ENCODE peak calls at places on chromosomes 6 and 20, in seven cellular contexts. K is SJCRH30; Q is skeletal muscle cell; F is NCI-H1417; P is AG08396; J is CD8-positive, alpha-beta memory T cell; R is ecto neural progenitor cell. O is an unnamed sample.

GRCh38 chr6:9007062-9007461 is 571.7 kb upstream of the SLC35B3 start:
- DNase-seq in Q (no peak), F (no peak), J (no peak), R (no peak), K (no peak), P (no peak), O (no peak)

GRCh38 chr20:1894951-1895673 is at the start of gene SIRPA:
- DNase-seq in F (peak; percentile 86), J (no peak), R (peak; percentile 76), Q (peak; percentile 29), P (peak; percentile 95), K (peak; percentile 55), O (peak; percentile 21)

GRCh38 chr20:8433286-8433685 is 301.2 kb downstream of the PLCB1 start:
- DNase-seq in K (no peak), F (no peak), P (no peak), J (no peak), R (no peak), Q (no peak), O (no peak)

GRCh38 chr6:13526339-13526717 is 38.9 kb upstream of the GFOD1 start:
- DNase-seq in R (no peak), J (no peak), F (no peak), K (no peak), Q (no peak), P (no peak), O (no peak)

GRCh38 chr20:14406495-14406894 is 69.1 kb upstream of the FLRT3 start:
- DNase-seq in K (peak; percentile 16), R (no peak), F (no peak), J (no peak), P (no peak), Q (peak; percentile 2), O (no peak)

GRCh38 chr20:54002741-54003140 is 67.7 kb downstream of the BCAS1 start:
- DNase-seq in F (no peak), Q (no peak), P (no peak), K (no peak), R (no peak), J (no peak), O (no peak)

GRCh38 chr6:90403489-90404381 is 107.1 kb upstream of the BACH2 start:
- DNase-seq in F (no peak), P (peak; percentile 7), Q (peak; percentile 78), R (no peak), J (no peak), K (peak; percentile 90), O (peak; percentile 75)

GRCh38 chr20:49344975-49345374 is 67.1 kb upstream of the ZNFX1 start:
- DNase-seq in J (no peak), K (peak; percentile 88), R (no peak), F (no peak), Q (peak; percentile 70), P (peak; percentile 91), O (peak; percentile 54)

GRCh38 chr20:61314326-61315010 is 62.4 kb downstream of the CDH4 start:
- DNase-seq in R (no peak), F (no peak), P (no peak), Q (no peak), K (no peak), J (no peak), O (no peak)

GRCh38 chr20:9332783-9333482 is 181.5 kb upstream of the LAMP5 start:
- DNase-seq in P (no peak), K (peak; percentile 23), Q (no peak), R (no peak), F (peak; percentile 24), J (no peak), O (no peak)

GRCh38 chr6:137882225-137882961 is 15.3 kb downstream of the TNFAIP3 start:
- DNase-seq in P (no peak), F (no peak), J (no peak), R (no peak), Q (no peak), K (no peak), O (no peak)

GRCh38 chr6:41578714-41579610 is 32.8 kb downstream of the FOXP4 start:
- DNase-seq in Q (no peak), F (peak; percentile 66), J (no peak), K (peak; percentile 64), R (peak; percentile 88), P (peak; percentile 56), O (no peak)

GRCh38 chr6:89984926-89985743 is 90.9 kb downstream of the GJA10 start:
- DNase-seq in R (peak; percentile 65), J (no peak), F (no peak), K (peak; percentile 96), Q (peak; percentile 83), P (peak; percentile 27), O (no peak)

GRCh38 chr6:82363368-82364086 is at the start of gene TPBG:
- DNase-seq in J (peak; percentile 29), Q (peak; percentile 54), R (peak; percentile 90), F (peak; percentile 30), P (peak; percentile 82), K (peak; percentile 82), O (no peak)

GRCh38 chr20:35992713-35993335 is 24.4 kb downstream of the CNBD2 start:
- DNase-seq in F (peak; percentile 51), P (peak; percentile 86), K (peak; percentile 89), R (peak; percentile 64), J (peak; percentile 12), Q (no peak), O (no peak)

GRCh38 chr6:15401769-15402250 is 155.9 kb downstream of the JARID2 start:
- DNase-seq in R (no peak), F (no peak), P (no peak), K (no peak), Q (no peak), J (no peak), O (peak; percentile 56)

GRCh38 chr20:58875541-58876134 is 23.1 kb downstream of the GNAS start:
- DNase-seq in R (no peak), K (no peak), P (no peak), J (no peak), F (no peak), Q (no peak), O (no peak)

GRCh38 chr20:55116598-55116997 is 641.2 kb downstream of the DOK5 start:
- DNase-seq in P (no peak), Q (no peak), F (no peak), R (no peak), J (no peak), K (no peak), O (no peak)

GRCh38 chr6:29760328-29760727 is 37.1 kb downstream of the HLA-F start:
- DNase-seq in K (no peak), P (no peak), Q (no peak), J (no peak), R (peak; percentile 28), F (no peak), O (no peak)

GRCh38 chr6:343960-344815 is 47.4 kb upstream of the IRF4 start:
- DNase-seq in Q (no peak), R (no peak), K (no peak), J (no peak), F (no peak), P (no peak), O (no peak)

GRCh38 chr6:16060039-16060438 is 68.8 kb upstream of the MYLIP start:
- DNase-seq in Q (no peak), R (no peak), P (no peak), F (peak; percentile 26), J (no peak), K (peak; percentile 26), O (no peak)

GRCh38 chr6:7216941-7217621 is 95.9 kb downstream of the SSR1 start:
- DNase-seq in J (no peak), K (peak; percentile 94), R (peak; percentile 79), P (no peak), F (no peak), Q (peak; percentile 45), O (peak; percentile 25)

GRCh38 chr6:21101694-21102093 is 491.9 kb upstream of the SOX4 start:
- DNase-seq in K (no peak), Q (no peak), R (no peak), P (no peak), J (no peak), F (no peak), O (no peak)

GRCh38 chr6:42354707-42355106 is 97.0 kb downstream of the TRERF1 start:
- DNase-seq in R (no peak), J (no peak), P (no peak), Q (no peak), K (no peak), F (no peak), O (no peak)

GRCh38 chr20:40960101-40960500 is 68.5 kb upstream of the TOP1 start:
- DNase-seq in K (no peak), R (peak; percentile 18), F (no peak), Q (no peak), P (no peak), J (no peak), O (no peak)

GRCh38 chr20:25540273-25540672 is 45.1 kb downstream of the NINL start:
- DNase-seq in J (no peak), F (no peak), K (no peak), R (no peak), Q (no peak), P (peak; percentile 62), O (no peak)

GRCh38 chr20:50563133-50563944 is 53.2 kb downstream of the PTPN1 start:
- DNase-seq in R (no peak), Q (no peak), P (no peak), K (no peak), J (no peak), F (no peak), O (no peak)

GRCh38 chr6:47809863-47810262 is 28.0 kb downstream of the OPN5 start:
- DNase-seq in P (no peak), Q (no peak), J (no peak), F (no peak), K (no peak), R (no peak), O (no peak)

GRCh38 chr6:90121982-90122381 is 174.7 kb downstream of the BACH2 start:
- DNase-seq in R (no peak), K (no peak), J (no peak), Q (no peak), P (no peak), F (no peak), O (no peak)

GRCh38 chr20:62376112-62377063 is 9.3 kb upstream of the LAMA5 start:
- DNase-seq in P (peak; percentile 53), K (peak; percentile 98), Q (no peak), J (no peak), F (no peak), R (peak; percentile 92), O (peak; percentile 90)

GRCh38 chr6:135289816-135290215 is 108.7 kb downstream of the MYB start:
- DNase-seq in J (no peak), K (no peak), R (no peak), Q (no peak), P (no peak), F (no peak), O (no peak)

GRCh38 chr6:67102743-67103142 is 1395.7 kb upstream of the EYS start:
- DNase-seq in R (no peak), Q (no peak), F (no peak), J (no peak), P (no peak), K (no peak), O (no peak)

GRCh38 chr20:49717693-49718092 is 4.0 kb upstream of the B4GALT5 start:
- DNase-seq in J (no peak), Q (no peak), K (peak; percentile 77), P (no peak), F (no peak), R (no peak), O (no peak)

GRCh38 chr6:62288974-62289373 is 2.9 kb upstream of the KHDRBS2 start:
- DNase-seq in F (no peak), K (no peak), J (no peak), R (no peak), P (no peak), Q (no peak), O (no peak)